ENCODE peak calls at places on chromosomes 12 and 14, in six cellular contexts. O is astrocyte of the spinal cord, R is mammary epithelial cell, K is AG09309, V is pancreas, S is heart right ventricle. B is an unnamed sample.

GRCh38 chr12:52909256-52909655 is 4.4 kb upstream of the KRT8 start:
- DNase-seq in O (no peak), S (no peak), R (no peak), V (peak), K (no peak), B (no peak)

GRCh38 chr12:113108308-113108707 is 27.3 kb downstream of the RASAL1 start:
- DNase-seq in R (no peak), S (no peak), V (no peak), O (no peak), K (no peak), B (no peak)

GRCh38 chr14:88481089-88481488 is 73.7 kb downstream of the PTPN21 start:
- DNase-seq in O (no peak), R (no peak), V (no peak), K (no peak), S (no peak), B (no peak)

GRCh38 chr12:105079011-105079570 is 5.2 kb downstream of the ALDH1L2 start:
- DNase-seq in O (no peak), K (no peak), S (no peak), R (no peak), V (no peak), B (no peak)

GRCh38 chr12:128572311-128572810 is 251.4 kb downstream of the SLC15A4 start:
- DNase-seq in R (no peak), O (no peak), K (no peak), S (no peak), V (no peak), B (no peak)

GRCh38 chr14:29905549-29905948 is 22.1 kb downstream of the PRKD1 start:
- DNase-seq in V (no peak), O (no peak), R (no peak), K (no peak), S (no peak), B (no peak)

GRCh38 chr14:92225731-92226130 is 97.2 kb upstream of the SLC24A4 start:
- DNase-seq in O (no peak), V (no peak), S (no peak), K (no peak), R (no peak), B (peak)

GRCh38 chr14:92531151-92531873 is 17.7 kb downstream of the RIN3 start:
- DNase-seq in S (no peak), K (no peak), O (no peak), V (no peak), R (no peak), B (no peak)

GRCh38 chr12:121668750-121669524 is 517 bp downstream of the MORN3 start:
- DNase-seq in O (no peak), V (no peak), S (peak), K (no peak), R (no peak), B (peak)

GRCh38 chr12:51752490-51752889 is 96.0 kb downstream of the FIGNL2 start:
- DNase-seq in V (peak), K (peak), S (peak), O (peak), R (peak), B (peak)

GRCh38 chr14:52348796-52349195 is 34.7 kb downstream of the PTGER2 start:
- DNase-seq in R (no peak), K (no peak), O (peak), V (no peak), S (no peak), B (peak)

GRCh38 chr12:47844264-47845020 is 24.7 kb upstream of the HDAC7 start:
- DNase-seq in S (no peak), R (no peak), K (no peak), V (no peak), O (no peak), B (no peak)

GRCh38 chr14:72810201-72810600 is 83.7 kb downstream of the DPF3 start:
- DNase-seq in R (no peak), S (no peak), V (no peak), K (no peak), O (no peak), B (no peak)

GRCh38 chr14:99731536-99732435 is 47.7 kb downstream of the CYP46A1 start:
- DNase-seq in O (no peak), R (no peak), K (no peak), V (peak), S (no peak), B (no peak)

GRCh38 chr12:132319991-132320570 is 9.3 kb downstream of the GALNT9 start:
- DNase-seq in V (no peak), R (no peak), K (no peak), S (no peak), O (no peak), B (no peak)

GRCh38 chr12:46915082-46915481 is 89.3 kb upstream of the SLC38A4 start:
- DNase-seq in V (no peak), K (peak), O (peak), S (no peak), R (peak), B (peak)

GRCh38 chr14:51321036-51321435 is 81.0 kb downstream of the TMX1 start:
- DNase-seq in K (no peak), S (no peak), R (no peak), O (no peak), V (no peak), B (no peak)

GRCh38 chr12:92055877-92056276 is 89.8 kb downstream of the BTG1 start:
- DNase-seq in V (peak), O (no peak), R (peak), K (no peak), S (no peak), B (no peak)

GRCh38 chr14:103157969-103158368 is 34.7 kb downstream of the TNFAIP2 start:
- DNase-seq in R (no peak), O (no peak), V (no peak), K (no peak), S (no peak), B (no peak)

GRCh38 chr14:70821581-70821915 is 12.2 kb upstream of the MAP3K9 start:
- DNase-seq in S (no peak), V (no peak), O (no peak), K (no peak), R (no peak), B (no peak)

GRCh38 chr12:59164991-59165718 is 244.9 kb upstream of the LRIG3 start:
- DNase-seq in O (peak), K (peak), R (peak), S (no peak), V (no peak), B (peak)

GRCh38 chr12:90652280-90652679 is 302.7 kb downstream of the CCER1 start:
- DNase-seq in O (no peak), S (no peak), R (no peak), V (no peak), K (no peak), B (no peak)

GRCh38 chr12:95661360-95661759 is 110.1 kb upstream of the USP44 start:
- DNase-seq in V (no peak), K (no peak), R (peak), S (no peak), O (no peak), B (no peak)

GRCh38 chr12:14885718-14886201 is at the start of gene MGP:
- DNase-seq in O (peak), R (peak), S (no peak), V (peak), K (peak), B (peak)
- H3K4me3 ChIP-seq in O (peak), R (no peak), S (peak), V (no peak), K (no peak), B (peak)

GRCh38 chr12:34345801-34346200 is 323.5 kb downstream of the ALG10 start:
- DNase-seq in V (no peak), S (no peak), R (no peak), O (no peak), K (no peak), B (no peak)

GRCh38 chr12:34348064-34348463 is 325.8 kb downstream of the ALG10 start:
- DNase-seq in S (no peak), V (no peak), O (no peak), K (no peak), R (no peak), B (no peak)

GRCh38 chr12:34344851-34345522 is 322.7 kb downstream of the ALG10 start:
- DNase-seq in S (no peak), K (no peak), V (no peak), O (no peak), R (no peak), B (no peak)

GRCh38 chr12:34347367-34347766 is 325.1 kb downstream of the ALG10 start:
- DNase-seq in K (no peak), V (no peak), S (no peak), R (no peak), O (no peak), B (no peak)

DNA sequence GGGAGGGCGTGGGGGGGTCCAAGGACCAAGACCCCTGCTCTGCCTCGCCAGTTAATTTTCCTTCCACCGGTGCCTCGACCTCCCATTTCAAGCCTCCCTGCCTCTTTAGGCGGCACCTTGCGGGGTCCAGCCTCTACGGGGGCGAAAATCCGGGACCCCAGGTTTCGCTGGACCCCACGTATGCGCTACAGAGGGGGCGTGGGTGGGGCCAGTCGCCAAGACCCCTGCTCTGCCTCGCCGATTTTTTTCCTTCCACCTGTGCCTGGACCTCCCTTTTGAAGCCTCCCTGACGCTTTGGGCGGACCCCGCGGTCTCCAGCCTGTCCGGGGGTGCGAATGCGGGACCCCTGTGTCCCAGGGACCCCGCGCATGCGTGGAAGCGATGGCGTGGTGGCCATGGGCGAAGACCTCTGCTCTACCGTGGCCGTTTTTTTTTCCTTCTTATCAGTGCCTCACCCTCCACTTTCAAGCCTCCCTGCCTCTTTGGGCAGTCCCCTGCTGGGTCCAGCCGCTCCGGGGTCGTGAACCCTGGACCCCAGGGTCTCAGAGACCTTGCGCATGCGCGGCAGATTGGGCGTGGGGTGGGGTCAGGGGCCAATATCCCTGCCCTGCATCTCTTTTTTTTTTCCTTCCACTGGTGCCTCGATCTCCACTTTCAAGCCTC is 324.2 kb downstream of the ALG10 start:
- DNase-seq in K (no peak), O (no peak), S (no peak), R (no peak), V (no peak), B (no peak)
- H3K4me3 ChIP-seq in K (no peak), O (no peak), S (no peak), R (no peak), V (no peak), B (no peak)

DNA sequence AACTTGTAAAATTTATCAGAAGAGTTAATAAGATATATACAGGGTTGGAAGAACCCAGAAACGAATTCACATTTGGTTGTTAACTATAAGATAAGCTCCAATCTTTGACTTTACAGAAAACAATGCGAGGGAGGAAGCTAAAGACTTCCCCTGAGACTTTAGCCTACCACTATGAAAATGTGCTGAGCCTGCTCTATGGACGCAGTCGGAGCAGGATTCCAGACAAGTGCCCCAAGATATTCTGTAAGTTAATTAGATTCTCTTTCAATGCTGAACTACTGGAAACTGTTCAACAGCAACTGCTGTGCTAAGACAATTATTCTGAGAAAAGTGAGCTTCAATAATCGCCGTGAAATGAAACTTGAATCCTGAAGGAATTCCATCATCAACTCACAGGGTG is 8.3 kb upstream of the LRRC10 start:
- DNase-seq in O (no peak), V (no peak), K (no peak), R (no peak), S (no peak), B (no peak)
- H3K4me3 ChIP-seq in O (no peak), V (no peak), K (no peak), R (no peak), S (no peak), B (no peak)

GRCh38 chr14:104724407-104724980 is 465 bp downstream of the ADSS1 start:
- DNase-seq in K (no peak), V (peak), S (peak), R (no peak), O (no peak), B (peak)

GRCh38 chr14:104721704-104722431 is 2.2 kb upstream of the ADSS1 start:
- DNase-seq in V (no peak), O (no peak), S (peak), R (no peak), K (no peak), B (no peak)

GRCh38 chr14:104724981-104725771 is 1.1 kb downstream of the ADSS1 start:
- DNase-seq in S (peak), O (peak), K (no peak), V (no peak), R (no peak), B (peak)

GRCh38 chr14:104723651-104724406 is at the start of gene ADSS1:
- DNase-seq in S (peak), R (peak), O (no peak), V (peak), K (no peak), B (peak)

GRCh38 chr14:104722938-104723650 is 935 bp upstream of the ADSS1 start:
- DNase-seq in R (no peak), S (no peak), K (no peak), V (no peak), O (no peak), B (no peak)
- H3K4me3 ChIP-seq in R (no peak), S (peak), K (no peak), V (peak), O (no peak), B (peak)

DNA sequence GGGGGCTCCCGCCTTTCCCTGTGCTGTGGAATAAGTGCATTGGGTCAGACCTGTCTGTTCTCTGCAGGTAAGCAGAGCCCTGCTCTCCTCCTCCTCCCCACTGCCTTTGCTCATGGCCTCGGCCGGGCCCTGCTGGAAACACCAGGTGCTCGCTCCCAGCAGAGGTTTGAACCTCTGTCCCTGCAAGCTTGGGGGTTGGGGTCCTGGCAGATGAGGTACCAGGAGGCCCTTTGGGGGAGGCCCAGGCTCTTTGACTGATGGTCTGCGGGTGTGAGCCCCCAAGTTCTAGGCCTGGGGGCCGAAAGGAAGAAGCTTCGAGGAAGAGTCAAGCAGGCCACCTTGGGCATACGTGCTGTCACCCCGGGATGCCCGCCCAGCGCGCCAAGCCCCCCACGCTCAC is 22.1 kb upstream of the CEP170B start:
- DNase-seq in R (no peak), S (no peak), V (no peak), O (no peak), K (no peak), B (no peak)
- H3K4me3 ChIP-seq in R (no peak), S (peak), V (no peak), O (no peak), K (no peak), B (peak)

B was measured in adipocyte.